ENCODE peak calls at places on chromosomes 16 and 17, in seven cellular contexts. L is effector memory CD4-positive, alpha-beta T cell; S is midbrain; E is effector CD4-positive, alpha-beta T cell; R is non-pigmented ciliary epithelial cell; F is HT-29; M is EL. I is an unnamed sample.

GRCh38 chr16:12086861-12087260 is 110.3 kb downstream of the SNX29 start:
- DNase-seq in L (no peak), S (no peak), E (no peak), R (no peak), F (no peak), M (no peak), I (no peak)

GRCh38 chr17:73838815-73839214 is 194.6 kb upstream of the SDK2 start:
- DNase-seq in L (no peak), S (no peak), E (no peak), R (no peak), F (no peak), M (no peak), I (no peak)

GRCh38 chr16:75733305-75734141 is 7.2 kb upstream of the CPHXL start:
- DNase-seq in L (no peak), S (peak), E (no peak), R (peak), F (peak), M (peak), I (peak)

GRCh38 chr16:69113216-69113615 is 7.8 kb downstream of the HAS3 start:
- DNase-seq in L (no peak), S (no peak), E (no peak), R (no peak), F (no peak), M (no peak), I (no peak)

GRCh38 chr16:48462146-48462740 is 77.0 kb upstream of the SIAH1 start:
- DNase-seq in L (no peak), S (no peak), E (no peak), R (no peak), F (no peak), M (no peak), I (no peak)

GRCh38 chr17:72123496-72123963 is 2.7 kb downstream of the SOX9 start:
- DNase-seq in L (no peak), S (peak), E (no peak), R (no peak), F (no peak), M (no peak), I (no peak)

GRCh38 chr17:59154721-59155438 is at the start of gene SKA2:
- DNase-seq in L (peak), S (peak), E (peak), R (peak), F (no peak), M (no peak), I (no peak)

GRCh38 chr16:53692146-53692545 is 11.5 kb downstream of the RPGRIP1L start:
- DNase-seq in L (no peak), S (no peak), E (no peak), R (no peak), F (peak), M (no peak), I (no peak)

GRCh38 chr16:1311738-1312458 is 2.5 kb downstream of the UBE2I start:
- DNase-seq in L (no peak), S (peak), E (no peak), R (no peak), F (no peak), M (no peak), I (no peak)